ENCODE peak calls at places on chromosome 3, in four cellular contexts. S is sigmoid colon, G is A549, M is stomach. W is an unnamed sample.
A peak's percentile ranks its signal among the peaks of the same experiment; 100 is the strongest.

GRCh38 chr3:120567370-120568197 is 28.6 kb upstream of the NDUFB4 start:
- DNase-seq in S (peak; percentile 73), G (peak; percentile 45), M (no peak), W (no peak)

GRCh38 chr3:113255854-113256615 is 44.7 kb downstream of the BOC start:
- DNase-seq in S (no peak), G (no peak), M (no peak), W (no peak)

GRCh38 chr3:127888564-127889107 is 26.4 kb upstream of the KBTBD12 start:
- DNase-seq in S (no peak), G (no peak), M (no peak), W (no peak)

GRCh38 chr3:114892880-114893279 is 254.2 kb downstream of the ZBTB20 start:
- DNase-seq in S (no peak), G (no peak), M (no peak), W (no peak)

GRCh38 chr3:11391172-11391879 is 119.1 kb downstream of the ATG7 start:
- DNase-seq in S (no peak), G (no peak), M (no peak), W (peak; percentile 68)

GRCh38 chr3:17151598-17152373 is 267.0 kb downstream of the PLCL2 start:
- DNase-seq in S (no peak), G (no peak), M (peak; percentile 36), W (peak; percentile 74)

GRCh38 chr3:156643729-156644389 is 30.5 kb upstream of the TIPARP start:
- DNase-seq in S (no peak), G (no peak), M (no peak), W (peak; percentile 10)

GRCh38 chr3:68874551-68875348 is 57.6 kb downstream of the TAFA4 start:
- DNase-seq in S (no peak), G (no peak), M (no peak), W (no peak)

GRCh38 chr3:120418866-120419490 is 31.8 kb downstream of the FSTL1 start:
- DNase-seq in S (no peak), G (peak; percentile 73), M (peak; percentile 51), W (peak; percentile 77)

GRCh38 chr3:24344784-24345439 is 149.7 kb downstream of the THRB start:
- DNase-seq in S (no peak), G (no peak), M (no peak), W (no peak)

GRCh38 chr3:56131976-56132590 is 336.2 kb downstream of the ERC2 start:
- DNase-seq in S (peak; percentile 69), G (peak; percentile 76), M (no peak), W (no peak)

GRCh38 chr3:157147099-157147803 is 12.7 kb downstream of the CCNL1 start:
- DNase-seq in S (no peak), G (no peak), M (no peak), W (no peak)

GRCh38 chr3:53253707-53254106 is 2.1 kb downstream of the TKT start:
- DNase-seq in S (no peak), G (no peak), M (no peak), W (no peak)
- H3K4me1 ChIP-seq in S (peaks cover 64% of the 10 kb centered on the region), G (peaks cover 40% of the 10 kb centered on the region), M (peaks cover 67% of the 10 kb centered on the region), W (peaks cover 3% of the 10 kb centered on the region)

GRCh38 chr3:37506968-37507535 is 332.7 kb upstream of the LRRFIP2 start:
- DNase-seq in S (no peak), G (no peak), M (no peak), W (peak; percentile 65)

GRCh38 chr3:37501906-37502305 is 327.5 kb upstream of the LRRFIP2 start:
- DNase-seq in S (no peak), G (no peak), M (no peak), W (no peak)

GRCh38 chr3:37500518-37500917 is 326.1 kb upstream of the LRRFIP2 start:
- DNase-seq in S (no peak), G (no peak), M (no peak), W (no peak)

GRCh38 chr3:37505415-37505814 is 331.0 kb upstream of the LRRFIP2 start:
- DNase-seq in S (no peak), G (no peak), M (no peak), W (no peak)

DNA sequence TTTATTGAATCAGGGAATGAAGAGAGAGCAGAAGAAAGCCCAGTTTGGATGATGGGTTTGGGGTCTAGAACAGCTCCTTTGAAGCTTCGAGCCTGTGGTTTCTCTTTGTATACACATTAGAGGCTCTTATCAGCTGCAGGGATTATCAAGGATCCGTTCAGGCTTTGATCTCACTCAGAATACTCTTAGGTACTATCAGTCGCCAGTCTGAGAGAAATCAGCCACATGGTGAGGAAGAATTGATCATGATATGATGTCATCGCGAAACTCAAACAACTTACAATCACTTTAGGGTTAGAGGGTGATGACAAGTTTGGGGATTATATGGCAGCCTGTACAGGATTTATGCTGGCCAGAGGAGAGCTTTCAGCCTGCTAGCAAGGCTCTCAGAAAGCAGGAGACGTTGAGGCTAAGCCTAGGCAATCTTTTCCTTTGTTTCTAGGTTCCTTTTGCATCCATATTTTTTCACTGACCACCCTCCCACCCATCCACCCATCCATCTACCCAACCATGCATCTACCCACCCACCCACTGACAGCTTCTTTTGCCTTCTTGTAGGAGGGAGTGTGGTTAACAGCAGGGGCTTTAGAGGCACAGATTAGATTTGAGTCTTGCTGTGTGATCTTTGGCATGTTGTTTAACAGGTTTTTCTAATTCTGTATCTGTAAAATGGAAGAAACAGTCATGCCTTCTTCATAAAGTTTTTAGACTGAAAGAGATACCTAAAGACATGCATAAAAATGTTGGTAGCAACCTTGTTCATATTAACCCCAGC is 330.4 kb upstream of the LRRFIP2 start:
- DNase-seq in S (no peak), G (no peak), M (no peak), W (no peak)
- H3K4me1 ChIP-seq in S (no peaks in the 10 kb centered on the region), G (no peaks in the 10 kb centered on the region), M (peaks cover 16% of the 10 kb centered on the region), W (no peaks in the 10 kb centered on the region)

DNA sequence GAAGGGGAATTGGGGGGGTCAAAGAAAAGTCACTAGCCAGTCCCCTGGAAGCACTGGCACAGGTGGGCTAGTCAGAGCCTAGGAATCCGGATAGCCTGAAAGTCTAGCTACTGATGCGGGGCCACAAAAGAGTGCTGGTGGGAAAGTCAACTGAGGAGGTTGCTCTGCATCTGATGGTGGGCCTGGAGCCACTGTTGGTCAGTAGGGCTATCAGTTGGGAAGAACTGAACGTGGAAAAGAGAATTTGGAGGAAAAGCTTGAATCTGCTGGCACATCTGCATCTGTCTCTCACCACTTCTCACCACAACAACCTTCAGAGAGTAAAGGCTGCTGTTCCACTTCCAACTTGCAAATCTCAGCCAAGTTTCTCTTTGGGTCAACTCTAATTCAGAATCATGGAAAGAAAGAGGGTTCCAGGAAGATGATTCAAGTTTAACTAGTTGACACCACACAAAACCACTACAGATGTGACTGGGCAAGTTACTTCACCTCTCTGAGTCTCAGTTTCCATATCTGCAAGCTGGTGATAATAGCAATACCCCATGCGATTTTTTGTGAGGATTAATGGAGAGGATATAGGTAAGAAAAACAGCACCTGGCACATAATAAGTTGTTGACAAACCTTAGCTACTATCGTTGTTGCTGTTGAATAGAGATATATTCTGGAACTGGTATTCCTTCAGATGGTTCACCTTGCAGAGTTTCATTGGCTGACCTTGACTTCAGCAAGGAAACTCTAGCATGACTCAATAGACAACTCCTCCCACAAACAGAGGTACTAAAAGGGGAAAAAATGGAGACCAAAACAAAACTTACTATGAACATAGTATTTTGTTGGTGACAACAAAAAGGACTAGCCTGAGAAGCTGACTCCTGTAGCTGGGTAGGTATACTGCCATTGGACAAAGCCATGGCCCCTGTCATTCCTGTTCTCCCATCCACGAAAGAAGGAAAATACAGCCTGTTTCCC is 280.2 kb upstream of the STT3B start:
- DNase-seq in S (no peak), G (no peak), M (no peak), W (no peak)
- H3K4me1 ChIP-seq in S (no peaks in the 10 kb centered on the region), G (no peaks in the 10 kb centered on the region), M (no peaks in the 10 kb centered on the region), W (no peaks in the 10 kb centered on the region)

GRCh38 chr3:18222686-18223085 is 202.5 kb downstream of the SATB1 start:
- DNase-seq in S (no peak), G (no peak), M (no peak), W (no peak)
- H3K4me1 ChIP-seq in S (peaks cover 13% of the 10 kb centered on the region), G (no peaks in the 10 kb centered on the region), M (no peaks in the 10 kb centered on the region), W (no peaks in the 10 kb centered on the region)

W was measured in small intestine.